ENCODE peak calls at places on chromosomes 4 and X, in ten cellular contexts. U is activated CD4-positive, alpha-beta T cell treated with anti-CD3 and anti-CD28 coated beads, Interleukin-2, amount 10 ng/mL, durations not matched to agents 7 days and 5 days; T is H7; A is fibroblast of lung; I is HT-29; B is progenitor cell of endocrine pancreas; Y is HCT116; O is sciatic nerve; V is ureter; C is NCI-H69. D is an unnamed sample.
A peak's percentile ranks its signal among the peaks of the same experiment; 100 is the strongest.

GRCh38 chr4:137707626-137708025 is 175.3 kb upstream of the PCDH18 start:
- DNase-seq in A (peak; percentile 60), Y (no peak), T (no peak), B (no peak), U (no peak), O (no peak), I (no peak), V (no peak), C (peak; percentile 53), D (no peak)

GRCh38 chr4:26557164-26557563 is 26.7 kb upstream of the TBC1D19 start:
- DNase-seq in O (no peak), Y (no peak), I (no peak), C (no peak), A (peak; percentile 97), U (no peak), V (no peak), T (no peak), B (no peak), D (no peak)

GRCh38 chrX:100072286-100072685 is 337.8 kb downstream of the PCDH19 start:
- DNase-seq in A (no peak), V (no peak), Y (no peak), B (no peak), C (peak; percentile 25), O (no peak), U (no peak), T (no peak), I (no peak), D (no peak)

GRCh38 chr4:97627785-97628184 is 515.5 kb downstream of the STPG2 start:
- DNase-seq in I (no peak), A (no peak), C (no peak), U (no peak), B (no peak), Y (no peak), T (peak; percentile 6), V (no peak), O (no peak), D (no peak)

GRCh38 chrX:40291553-40291952 is 193.8 kb upstream of the BCOR start:
- DNase-seq in B (no peak), V (no peak), T (no peak), Y (no peak), O (no peak), I (no peak), U (no peak), A (no peak), C (peak; percentile 13), D (no peak)

GRCh38 chrX:32451954-32452518 is 759.3 kb downstream of the DMD start:
- DNase-seq in A (no peak), V (no peak), O (no peak), C (no peak), U (no peak), Y (no peak), T (no peak), B (no peak), I (no peak), D (no peak)

GRCh38 chrX:43580621-43581020 is 75.5 kb upstream of the MAOA start:
- DNase-seq in I (no peak), B (no peak), A (no peak), C (no peak), U (no peak), V (no peak), T (no peak), O (no peak), Y (no peak), D (no peak)

GRCh38 chr4:170497729-170498128 is 408.0 kb upstream of the AADAT start:
- DNase-seq in I (no peak), Y (no peak), C (no peak), U (no peak), O (no peak), B (no peak), T (no peak), A (no peak), V (no peak), D (no peak)